ENCODE peak calls at places on chromosomes 7 and 10, in six cellular contexts. P is HepG2, F is SK-N-SH, D is GM12878, C is H1, N is K562. L is an unnamed sample.

GRCh38 chr7:52150952-52151351 is 834.3 kb upstream of the COBL start:
- DNase-seq in P (no peak), F (no peak), D (no peak), C (no peak), N (no peak), L (no peak)

GRCh38 chr7:80145780-80146422 is 11.3 kb downstream of the GNAI1 start:
- DNase-seq in P (no peak), F (no peak), D (no peak), C (no peak), N (no peak), L (no peak)

GRCh38 chr7:50970092-50970491 is 187.4 kb upstream of the GRB10 start:
- DNase-seq in P (no peak), F (no peak), D (no peak), C (no peak), N (no peak), L (no peak)

GRCh38 chr10:101566333-101567164 is 21.5 kb downstream of the POLL start:
- DNase-seq in P (no peak), F (peak; percentile 84), D (no peak), C (peak; percentile 67), N (peak; percentile 72), L (no peak)

GRCh38 chr7:78760620-78761355 is 692.7 kb downstream of the MAGI2 start:
- DNase-seq in P (no peak), F (no peak), D (no peak), C (no peak), N (no peak), L (no peak)

GRCh38 chr7:139739863-139740597 is 37.8 kb downstream of the HIPK2 start:
- DNase-seq in P (no peak), F (no peak), D (no peak), C (no peak), N (no peak), L (no peak)

GRCh38 chr10:98006266-98006665 is 24.2 kb downstream of the CRTAC1 start:
- DNase-seq in P (no peak), F (peak; percentile 55), D (no peak), C (no peak), N (peak; percentile 61), L (no peak)

GRCh38 chr7:142539901-142540300 is 209.4 kb upstream of the PRSS1 start:
- DNase-seq in P (no peak), F (no peak), D (no peak), C (no peak), N (no peak), L (no peak)

DNA sequence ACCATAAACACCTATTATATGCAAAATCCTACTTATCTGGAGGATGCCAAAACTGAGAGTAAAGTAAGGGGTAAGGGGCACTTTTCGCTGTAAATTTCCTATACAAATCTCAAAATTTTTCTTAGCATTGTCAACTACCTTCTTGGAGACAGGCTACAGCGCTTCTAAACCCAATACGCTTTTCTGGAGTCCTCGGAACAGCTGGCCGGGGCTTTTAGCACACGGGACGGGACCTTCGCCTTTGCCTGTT is 10.4 kb downstream of the TWIST1 start:
- DNase-seq in P (no peak), F (no peak), D (no peak), C (no peak), N (no peak), L (no peak)
- H3K4me3 ChIP-seq in P (no peak overlapping the region), F (peak overlapping the region; percentile 92), D (no peak overlapping the region), C (peak overlapping the region; percentile 46), N (no peak overlapping the region), L (no peak overlapping the region)

DNA sequence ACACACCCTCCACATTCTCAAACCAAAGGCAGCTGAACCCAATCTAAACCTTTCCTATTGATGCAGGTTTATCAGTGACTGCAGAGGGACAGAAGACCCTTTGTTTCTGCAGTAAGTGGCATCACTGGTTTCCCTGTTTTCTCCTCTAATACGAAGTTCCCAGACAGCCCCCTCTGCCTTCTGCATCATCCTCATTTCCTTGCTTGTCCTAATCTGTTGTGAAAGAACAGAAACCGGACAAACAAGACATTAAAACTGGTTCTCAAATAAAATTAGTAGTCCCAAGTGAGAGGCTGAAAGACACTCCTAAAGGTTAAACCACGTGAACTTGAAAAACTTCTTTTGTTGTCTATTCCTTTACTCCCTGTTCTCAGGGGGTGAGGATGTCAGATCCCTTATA is 10.1 kb upstream of the ADRB1 start:
- DNase-seq in P (no peak), F (no peak), D (no peak), C (no peak), N (no peak), L (no peak)
- TF ChIP-seq POLR2AphosphoS5 in P (no peak), F (no peak), D (no peak), C (no peak), N (no peak), L (no peak)

DNA sequence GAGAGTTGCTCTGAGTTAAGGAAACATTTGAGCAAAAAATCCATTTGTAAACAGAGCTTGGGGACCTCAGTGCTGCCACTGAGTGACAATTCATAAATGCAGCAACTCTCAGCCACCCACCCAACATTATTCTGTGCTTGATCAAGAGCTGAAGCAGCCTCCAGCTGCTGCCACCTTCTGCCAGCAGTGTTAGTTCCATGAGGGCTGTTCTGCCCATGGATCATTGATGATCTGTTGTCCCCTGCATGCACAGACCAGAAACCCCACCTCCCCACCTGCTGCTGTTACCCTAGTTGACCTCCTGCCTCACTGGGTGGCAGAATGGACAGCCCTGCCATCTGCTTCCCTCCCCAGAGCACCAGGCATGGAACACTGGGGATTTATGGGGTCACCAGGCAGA is 305.4 kb downstream of the KCNMA1 start:
- DNase-seq in P (no peak), F (no peak), D (no peak), C (no peak), N (no peak), L (no peak)
- TF ChIP-seq GABPA in P (no peak), F (no peak), D (no peak), C (no peak), N (no peak), L (no peak)

DNA sequence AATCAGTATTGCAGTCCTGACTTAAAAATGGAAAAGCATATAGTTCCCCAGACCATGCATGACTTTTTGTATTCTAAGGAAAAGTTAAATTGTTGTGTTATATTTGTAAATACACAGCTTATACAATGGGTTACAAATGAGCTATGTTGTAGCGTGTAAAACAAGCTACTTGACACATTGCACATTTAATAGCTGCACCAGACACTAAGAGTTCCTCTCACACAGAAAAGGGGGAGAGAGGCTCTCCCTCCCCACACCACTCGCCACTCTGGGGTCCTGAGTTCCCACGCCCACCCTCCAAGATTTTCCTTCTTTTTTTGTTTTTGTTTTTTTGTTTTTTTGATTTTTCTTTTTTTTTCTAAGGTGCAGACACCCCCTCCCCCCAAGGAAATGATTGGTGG is 6.3 kb downstream of the KLF6 start:
- DNase-seq in P (no peak), F (no peak), D (no peak), C (no peak), N (no peak), L (no peak)
- H3K4me3 ChIP-seq in P (no peak overlapping the region), F (peak overlapping the region; percentile 95), D (peak overlapping the region; percentile 93), C (no peak overlapping the region), N (no peak overlapping the region), L (no peak overlapping the region)

GRCh38 chr10:73850863-73851461 is 23.4 kb downstream of the CAMK2G start:
- DNase-seq in P (no peak), F (peak; percentile 52), D (no peak), C (no peak), N (no peak), L (no peak)

GRCh38 chr10:73847031-73847430 is 27.3 kb downstream of the CAMK2G start:
- DNase-seq in P (no peak), F (no peak), D (no peak), C (no peak), N (no peak), L (no peak)

GRCh38 chr10:73850205-73850604 is 24.1 kb downstream of the CAMK2G start:
- DNase-seq in P (no peak), F (no peak), D (no peak), C (no peak), N (no peak), L (no peak)

GRCh38 chr10:73853196-73853595 is 21.2 kb downstream of the CAMK2G start:
- DNase-seq in P (no peak), F (no peak), D (no peak), C (no peak), N (no peak), L (no peak)

GRCh38 chr10:73848821-73849489 is 25.4 kb downstream of the CAMK2G start:
- DNase-seq in P (peak; percentile 62), F (peak; percentile 91), D (peak; percentile 85), C (peak; percentile 99), N (peak; percentile 90), L (peak; percentile 89)
- TF ChIP-seq POLR2AphosphoS5 in P (no peak), F (no peak), D (no peak), C (no peak), N (no peak), L (peak; percentile 66)